ENCODE peak calls at places on chromosomes 4 and X, in eight cellular contexts. H is adipocyte, Z is memory B cell, K is HFFc6, Y is cortex of kidney, D is NCI-H1417, P is activated T-cell treated with anti-CD3 and anti-CD28 coated beads for 1 hour, L is sciatic nerve. R is an unnamed sample.

GRCh38 chrX:20414781-20415445 is 148.2 kb upstream of the RPS6KA3 start:
- DNase-seq in H (no peak), Z (no peak), K (no peak), Y (no peak), D (no peak), P (no peak), L (no peak), R (no peak)

GRCh38 chrX:103607385-103608304 is at the start of gene TCEAL3:
- DNase-seq in H (peak), Z (no peak), K (no peak), Y (peak), D (peak), P (peak), L (peak), R (peak)

GRCh38 chr4:152323221-152323620 is 212.7 kb downstream of the FBXW7 start:
- DNase-seq in H (no peak), Z (no peak), K (no peak), Y (no peak), D (no peak), P (no peak), L (no peak), R (no peak)

GRCh38 chrX:27815209-27815608 is 7.4 kb downstream of the MAGEB10 start:
- DNase-seq in H (no peak), Z (no peak), K (no peak), Y (no peak), D (no peak), P (no peak), L (no peak), R (no peak)

GRCh38 chrX:47030339-47030738 is 47.9 kb upstream of the RGN start:
- DNase-seq in H (peak), Z (peak), K (peak), Y (no peak), D (peak), P (no peak), L (no peak), R (no peak)

GRCh38 chr4:88613417-88613875 is 21.2 kb downstream of the HERC3 start:
- DNase-seq in H (no peak), Z (peak), K (no peak), Y (no peak), D (peak), P (no peak), L (no peak), R (no peak)

GRCh38 chrX:110568396-110568795 is 209.7 kb downstream of the RTL9 start:
- DNase-seq in H (no peak), Z (no peak), K (no peak), Y (no peak), D (no peak), P (no peak), L (no peak), R (no peak)

GRCh38 chr4:139599594-139600374 is 43.8 kb upstream of the SETD7 start:
- DNase-seq in H (peak), Z (no peak), K (peak), Y (no peak), D (no peak), P (no peak), L (no peak), R (no peak)

GRCh38 chrX:38175140-38175539 is 45.5 kb downstream of the SRPX start:
- DNase-seq in H (peak), Z (no peak), K (peak), Y (no peak), D (peak), P (no peak), L (no peak), R (no peak)

GRCh38 chr4:57426779-57427395 is 316.7 kb upstream of the IGFBP7 start:
- DNase-seq in H (peak), Z (no peak), K (peak), Y (no peak), D (peak), P (no peak), L (peak), R (peak)

GRCh38 chr4:22515888-22516541 is at the start of gene ADGRA3:
- DNase-seq in H (peak), Z (no peak), K (peak), Y (no peak), D (peak), P (no peak), L (peak), R (peak)

GRCh38 chr4:1233641-1234277 is 15.2 kb downstream of the CTBP1 start:
- DNase-seq in H (peak), Z (no peak), K (no peak), Y (no peak), D (no peak), P (no peak), L (no peak), R (no peak)

GRCh38 chr4:145279122-145279960 is 99.0 kb upstream of the OTUD4 start:
- DNase-seq in H (peak), Z (no peak), K (peak), Y (no peak), D (no peak), P (no peak), L (no peak), R (no peak)

GRCh38 chrX:134932528-134933217 is 58.1 kb upstream of the SMIM10 start:
- DNase-seq in H (peak), Z (no peak), K (peak), Y (no peak), D (no peak), P (no peak), L (no peak), R (no peak)

GRCh38 chrX:7139202-7140081 is 8.1 kb upstream of the STS start:
- DNase-seq in H (peak), Z (no peak), K (peak), Y (no peak), D (no peak), P (no peak), L (no peak), R (no peak)

GRCh38 chr4:26624042-26624441 is 40.2 kb downstream of the TBC1D19 start:
- DNase-seq in H (no peak), Z (no peak), K (no peak), Y (no peak), D (no peak), P (no peak), L (no peak), R (no peak)

GRCh38 chr4:8917868-8918783 is 46.5 kb upstream of the HMX1 start:
- DNase-seq in H (peak), Z (peak), K (peak), Y (no peak), D (peak), P (peak), L (peak), R (no peak)

GRCh38 chr4:7756561-7757355 is 182.9 kb downstream of the AFAP1 start:
- DNase-seq in H (no peak), Z (no peak), K (no peak), Y (no peak), D (no peak), P (no peak), L (no peak), R (no peak)

GRCh38 chrX:134715930-134716619 is 57.8 kb upstream of the PLAC1 start:
- DNase-seq in H (no peak), Z (no peak), K (no peak), Y (no peak), D (no peak), P (no peak), L (no peak), R (no peak)

GRCh38 chr4:7291372-7292135 is 99.2 kb downstream of the SORCS2 start:
- DNase-seq in H (no peak), Z (no peak), K (peak), Y (no peak), D (no peak), P (no peak), L (peak), R (no peak)

GRCh38 chrX:12747433-12747832 is 43.8 kb upstream of the PRPS2 start:
- DNase-seq in H (no peak), Z (no peak), K (no peak), Y (no peak), D (no peak), P (no peak), L (no peak), R (no peak)

GRCh38 chr4:189355590-189355989 is 585.1 kb upstream of the FRG1 start:
- DNase-seq in H (no peak), Z (no peak), K (no peak), Y (no peak), D (no peak), P (no peak), L (no peak), R (no peak)

GRCh38 chrX:2559124-2559523 is 58.3 kb upstream of the DHRSX start:
- DNase-seq in H (peak), Z (no peak), K (peak), Y (no peak), D (no peak), P (no peak), L (no peak), R (no peak)

GRCh38 chr4:147924604-147925412 is 192.9 kb downstream of the ARHGAP10 start:
- DNase-seq in H (peak), Z (no peak), K (peak), Y (no peak), D (no peak), P (no peak), L (no peak), R (peak)

GRCh38 chr4:168631241-168632151 is 134.6 kb downstream of the PALLD start:
- DNase-seq in H (peak), Z (no peak), K (no peak), Y (no peak), D (peak), P (no peak), L (peak), R (no peak)

GRCh38 chr4:24927039-24927438 is 14.2 kb upstream of the CCDC149 start:
- DNase-seq in H (no peak), Z (no peak), K (no peak), Y (no peak), D (no peak), P (no peak), L (no peak), R (no peak)

GRCh38 chrX:2903366-2903765 is 25.8 kb downstream of the ARSD start:
- DNase-seq in H (no peak), Z (no peak), K (no peak), Y (no peak), D (no peak), P (no peak), L (no peak), R (no peak)

GRCh38 chrX:30822719-30823118 is 66.3 kb downstream of the TAB3 start:
- DNase-seq in H (peak), Z (no peak), K (no peak), Y (no peak), D (no peak), P (no peak), L (no peak), R (no peak)

GRCh38 chr4:86891785-86892638 is at the start of gene C4orf36:
- DNase-seq in H (peak), Z (no peak), K (peak), Y (peak), D (peak), P (no peak), L (peak), R (peak)

GRCh38 chrX:108310511-108310910 is 127.7 kb downstream of the COL4A6 start:
- DNase-seq in H (no peak), Z (no peak), K (no peak), Y (no peak), D (no peak), P (no peak), L (no peak), R (no peak)

GRCh38 chr4:30839583-30840520 is 119.7 kb downstream of the PCDH7 start:
- DNase-seq in H (peak), Z (no peak), K (no peak), Y (no peak), D (no peak), P (no peak), L (no peak), R (no peak)

GRCh38 chr4:94757192-94758140 is at the start of gene BMPR1B:
- DNase-seq in H (peak), Z (no peak), K (peak), Y (no peak), D (no peak), P (no peak), L (peak), R (peak)

GRCh38 chr4:122914292-122914904 is 8.0 kb downstream of the NUDT6 start:
- DNase-seq in H (peak), Z (no peak), K (peak), Y (no peak), D (peak), P (no peak), L (no peak), R (no peak)

GRCh38 chr4:168421671-168422070 is 58.6 kb downstream of the DDX60L start:
- DNase-seq in H (peak), Z (no peak), K (peak), Y (no peak), D (no peak), P (no peak), L (no peak), R (no peak)

GRCh38 chr4:20356565-20356964 is 104.9 kb downstream of the SLIT2 start:
- DNase-seq in H (no peak), Z (no peak), K (no peak), Y (no peak), D (peak), P (no peak), L (no peak), R (peak)

GRCh38 chr4:53899544-53900274 is 164.7 kb downstream of the CHIC2 start:
- DNase-seq in H (peak), Z (no peak), K (peak), Y (no peak), D (no peak), P (no peak), L (no peak), R (no peak)

GRCh38 chr4:174119818-174120217 is 163.6 kb downstream of the FBXO8 start:
- DNase-seq in H (peak), Z (no peak), K (no peak), Y (no peak), D (no peak), P (no peak), L (no peak), R (no peak)

GRCh38 chr4:165234766-165235165 is 27.4 kb downstream of the KLHL2 start:
- DNase-seq in H (no peak), Z (no peak), K (no peak), Y (no peak), D (no peak), P (no peak), L (no peak), R (no peak)